ENCODE peak calls at places on chromosomes 5 and 9, in nine cellular contexts. Y is SK-N-SH, X is foreskin keratinocyte, E is A673, G is lung, R is heart right ventricle, D is GM23338, N is endodermal cell, L is breast epithelium. O is an unnamed sample. For H3K4me1, the result is how much of the 10 kb centered on the place peaks cover.

GRCh38 chr5:39998518-39998917 is 573.7 kb upstream of the DAB2 start:
- DNase-seq in Y (no peak), X (no peak), E (no peak), G (no peak), R (no peak), D (no peak), N (no peak), L (no peak), O (no peak)

GRCh38 chr9:9942764-9943424 is 669.9 kb downstream of the PTPRD start:
- DNase-seq in Y (peak), X (peak), E (peak), G (peak), R (peak), D (peak), N (peak), L (no peak), O (no peak)

GRCh38 chr5:103218164-103218563 is 40.4 kb upstream of the MACIR start:
- DNase-seq in Y (no peak), X (peak), E (no peak), G (no peak), R (no peak), D (no peak), N (no peak), L (no peak), O (no peak)

GRCh38 chr9:94911986-94912635 is 185.6 kb downstream of the AOPEP start:
- DNase-seq in Y (no peak), X (no peak), E (no peak), G (peak), R (no peak), D (no peak), N (peak), L (no peak), O (no peak)

GRCh38 chr9:14692918-14693861 is at the start of gene ZDHHC21:
- DNase-seq in Y (peak), X (no peak), E (peak), G (peak), R (peak), D (peak), N (peak), L (peak), O (no peak)

GRCh38 chr5:157914389-157914788 is 55.4 kb upstream of the CLINT1 start:
- DNase-seq in Y (no peak), X (no peak), E (no peak), G (no peak), R (no peak), D (no peak), N (no peak), L (no peak), O (no peak)

GRCh38 chr5:139426222-139426885 is 13.0 kb downstream of the DNAJC18 start:
- DNase-seq in Y (no peak), X (no peak), E (no peak), G (no peak), R (no peak), D (no peak), N (no peak), L (no peak), O (no peak)

GRCh38 chr5:167248262-167248661 is 1043.2 kb upstream of the WWC1 start:
- DNase-seq in Y (no peak), X (no peak), E (no peak), G (no peak), R (no peak), D (no peak), N (no peak), L (no peak), O (no peak)

GRCh38 chr5:40376566-40376965 is 303.1 kb upstream of the PTGER4 start:
- DNase-seq in Y (no peak), X (no peak), E (no peak), G (no peak), R (no peak), D (no peak), N (no peak), L (no peak), O (no peak)

GRCh38 chr9:4235951-4236804 is 63.7 kb downstream of the GLIS3 start:
- DNase-seq in Y (no peak), X (peak), E (no peak), G (no peak), R (no peak), D (no peak), N (peak), L (no peak), O (no peak)

GRCh38 chr9:134698587-134699342 is 57.2 kb downstream of the COL5A1 start:
- DNase-seq in Y (peak), X (no peak), E (peak), G (peak), R (peak), D (peak), N (peak), L (peak), O (no peak)

GRCh38 chr5:1461396-1461795 is 16.2 kb upstream of the SLC6A3 start:
- DNase-seq in Y (peak), X (no peak), E (no peak), G (no peak), R (no peak), D (no peak), N (no peak), L (no peak), O (no peak)

GRCh38 chr5:56026863-56027300 is 32.1 kb upstream of the IL6ST start:
- DNase-seq in Y (no peak), X (peak), E (no peak), G (no peak), R (no peak), D (no peak), N (no peak), L (no peak), O (no peak)

GRCh38 chr5:98096155-98096554 is 677.3 kb upstream of the RGMB start:
- DNase-seq in Y (no peak), X (no peak), E (no peak), G (no peak), R (no peak), D (peak), N (no peak), L (no peak), O (no peak)

GRCh38 chr9:104981543-104982129 is 53.7 kb upstream of the ABCA1 start:
- DNase-seq in Y (no peak), X (no peak), E (no peak), G (no peak), R (no peak), D (no peak), N (no peak), L (no peak), O (no peak)

GRCh38 chr9:34505370-34506120 is 17.2 kb downstream of the ENHO start:
- DNase-seq in Y (no peak), X (no peak), E (no peak), G (no peak), R (no peak), D (no peak), N (no peak), L (no peak), O (no peak)

GRCh38 chr5:88683506-88684135 is 199.4 kb downstream of the MEF2C start:
- DNase-seq in Y (peak), X (no peak), E (peak), G (no peak), R (no peak), D (peak), N (peak), L (no peak), O (no peak)

GRCh38 chr5:4640793-4641192 is 499.3 kb upstream of the ADAMTS16 start:
- DNase-seq in Y (no peak), X (no peak), E (no peak), G (no peak), R (no peak), D (peak), N (peak), L (no peak), O (no peak)

GRCh38 chr9:27469583-27469982 is 54.5 kb upstream of the IFNK start:
- DNase-seq in Y (no peak), X (no peak), E (no peak), G (no peak), R (no peak), D (no peak), N (no peak), L (no peak), O (no peak)

GRCh38 chr9:128053560-128053959 is 13.6 kb downstream of the NAIF1 start:
- DNase-seq in Y (no peak), X (no peak), E (no peak), G (no peak), R (no peak), D (no peak), N (no peak), L (no peak), O (no peak)

GRCh38 chr9:13113201-13113600 is 166.3 kb downstream of the MPDZ start:
- DNase-seq in Y (no peak), X (peak), E (no peak), G (no peak), R (no peak), D (no peak), N (no peak), L (no peak), O (no peak)

GRCh38 chr5:112551437-112552018 is 132.5 kb upstream of the EPB41L4A start:
- DNase-seq in Y (peak), X (no peak), E (peak), G (no peak), R (no peak), D (peak), N (peak), L (no peak), O (no peak)

GRCh38 chr9:120931278-120932085 is 4.9 kb upstream of the TRAF1 start:
- DNase-seq in Y (no peak), X (peak), E (peak), G (no peak), R (no peak), D (no peak), N (peak), L (no peak), O (no peak)

GRCh38 chr5:103674739-103675138 is 112.2 kb upstream of the NUDT12 start:
- DNase-seq in Y (no peak), X (no peak), E (no peak), G (no peak), R (no peak), D (no peak), N (no peak), L (no peak), O (no peak)

GRCh38 chr5:98769256-98770157 is 4.0 kb upstream of the RGMB start:
- DNase-seq in Y (peak), X (no peak), E (peak), G (no peak), R (peak), D (peak), N (peak), L (no peak), O (no peak)

GRCh38 chr9:12065050-12065449 is 628.1 kb upstream of the TYRP1 start:
- DNase-seq in Y (no peak), X (no peak), E (no peak), G (no peak), R (no peak), D (no peak), N (no peak), L (no peak), O (no peak)

GRCh38 chr9:21395778-21396717 is 10.8 kb upstream of the IFNA2 start:
- DNase-seq in Y (peak), X (no peak), E (peak), G (no peak), R (peak), D (peak), N (peak), L (no peak), O (no peak)
- H3K27ac ChIP-seq in Y (no peak), X (no peak), E (no peak), G (no peak), R (no peak), D (no peak), N (no peak), L (no peak), O (no peak)

GRCh38 chr5:50435131-50435530 is 6.0 kb downstream of the EMB start:
- DNase-seq in Y (no peak), X (no peak), E (no peak), G (no peak), R (no peak), D (no peak), N (no peak), L (no peak), O (no peak)
- H3K4me1 ChIP-seq in Y (under half), X (under half), E (under half), G (under half), R (under half), D (under half), N (under half), L (under half), O (under half)

DNA sequence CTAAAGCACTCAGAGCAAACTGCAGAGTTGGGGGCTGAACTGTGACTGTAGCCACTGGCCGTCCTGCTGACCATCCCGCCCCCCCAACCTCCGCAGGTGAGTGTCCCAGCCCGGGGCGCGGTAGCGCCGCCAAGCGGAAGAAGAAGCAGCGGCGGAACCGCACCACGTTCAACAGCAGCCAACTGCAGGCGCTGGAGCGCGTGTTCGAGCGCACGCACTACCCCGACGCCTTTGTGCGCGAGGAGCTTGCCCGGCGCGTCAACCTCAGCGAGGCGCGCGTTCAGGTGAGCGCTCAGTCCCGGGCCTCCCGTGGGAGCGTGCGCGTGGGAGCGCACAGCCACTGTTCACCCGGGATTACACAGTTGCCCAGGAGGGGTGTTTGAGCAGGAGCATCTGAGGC is 33.7 kb downstream of the PTGES start:
- DNase-seq in Y (no peak), X (no peak), E (no peak), G (no peak), R (no peak), D (peak), N (peak), L (no peak), O (no peak)
- TF ChIP-seq CTCF in Y (no peak), X (peak), E (no peak), G (no peak), R (no peak), D (peak), N (peak), L (no peak), O (no peak)

GRCh38 chr5:50823568-50823967 is 157.1 kb downstream of the PARP8 start:
- DNase-seq in Y (no peak), X (no peak), E (no peak), G (no peak), R (no peak), D (no peak), N (no peak), L (no peak), O (no peak)
- H3K27ac ChIP-seq in Y (no peak), X (no peak), E (no peak), G (no peak), R (no peak), D (no peak), N (no peak), L (no peak), O (no peak)

DNA sequence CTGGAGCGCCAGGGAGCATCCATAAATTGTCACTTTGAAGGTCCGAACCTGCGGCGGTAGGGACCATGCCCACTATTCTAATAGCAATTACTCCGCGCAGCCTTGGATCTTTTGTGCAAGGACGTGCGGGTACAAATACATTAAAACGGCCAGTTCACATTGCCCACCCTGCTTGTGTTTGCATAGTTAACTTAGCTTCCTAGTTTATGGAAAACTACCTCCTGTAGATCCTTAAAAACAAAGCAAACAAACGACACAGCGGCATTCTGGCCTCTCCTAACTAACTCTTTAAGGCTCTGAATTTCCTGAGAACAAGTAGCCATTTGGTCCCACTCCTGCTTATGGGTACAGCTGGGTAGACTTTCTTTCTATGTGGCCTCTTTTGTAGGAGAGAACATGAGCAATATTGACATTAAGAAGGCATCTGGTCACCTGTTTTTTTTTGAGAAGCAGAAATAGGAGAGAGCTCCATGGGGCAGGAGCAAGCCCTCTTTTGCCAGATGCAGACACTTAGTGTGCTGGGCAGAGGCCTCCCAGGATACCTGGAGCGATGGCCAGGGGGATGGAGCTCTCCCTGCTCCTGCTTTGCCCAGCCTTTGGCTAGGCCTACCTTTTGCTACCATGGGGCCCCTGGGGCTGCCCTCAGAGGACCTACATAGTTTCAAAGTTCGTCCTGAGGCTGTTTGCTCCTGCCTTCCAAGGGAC is 2.1 kb upstream of the STC2 start:
- DNase-seq in Y (no peak), X (no peak), E (no peak), G (no peak), R (no peak), D (peak), N (peak), L (no peak), O (no peak)
- H3K4me1 ChIP-seq in Y (under half), X (under half), E (under half), G (under half), R (under half), D (under half), N (under half), L (under half), O (under half)

GRCh38 chr5:64505769-64506566 is at the start of gene RGS7BP:
- DNase-seq in Y (peak), X (peak), E (peak), G (no peak), R (peak), D (peak), N (peak), L (no peak), O (no peak)
- TF ChIP-seq CTCF in Y (no peak), X (peak), E (no peak), G (no peak), R (peak), D (no peak), N (no peak), L (no peak), O (peak)

DNA sequence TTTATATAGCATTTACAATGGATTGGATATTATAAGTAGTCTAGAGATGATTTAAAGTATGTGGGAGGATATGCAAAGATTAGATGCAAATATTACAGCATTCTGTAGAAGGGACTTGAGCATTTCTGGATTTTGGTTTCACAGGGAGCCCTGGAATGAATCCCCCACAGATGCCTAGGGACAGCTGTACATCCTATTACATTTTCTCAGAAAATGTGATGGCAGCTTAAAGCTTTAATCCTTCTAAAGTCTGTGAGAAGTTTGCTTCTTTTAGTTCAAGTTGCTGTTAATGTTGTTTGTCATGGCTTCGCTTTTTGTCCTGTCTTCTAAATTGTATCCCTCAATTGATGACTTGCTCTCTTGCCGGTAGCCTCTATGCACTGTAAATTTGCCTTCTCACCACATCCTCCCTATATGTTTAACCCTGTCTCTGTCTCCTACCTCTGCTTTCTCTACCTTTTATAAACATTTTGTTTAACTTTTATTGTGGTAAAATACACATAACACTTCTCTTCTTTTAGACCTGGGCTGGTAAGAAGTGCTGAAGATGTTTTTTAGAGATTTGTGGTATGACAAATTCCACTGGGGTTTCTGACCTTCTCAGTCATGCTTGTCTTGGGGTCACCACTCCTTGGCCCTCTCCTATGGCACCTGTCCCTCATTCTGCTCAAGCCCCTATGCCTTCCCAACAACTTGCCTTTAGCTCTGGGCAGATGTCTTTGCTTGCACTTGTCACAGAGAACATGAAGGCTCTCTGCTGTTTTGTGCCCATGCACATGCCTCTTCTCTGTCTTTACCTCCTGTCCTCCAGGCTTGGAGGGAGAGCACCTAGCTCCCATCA is 37.9 kb downstream of the LNPEP start:
- DNase-seq in Y (no peak), X (no peak), E (no peak), G (no peak), R (no peak), D (no peak), N (no peak), L (no peak), O (no peak)
- H3K27ac ChIP-seq in Y (no peak), X (no peak), E (no peak), G (no peak), R (no peak), D (no peak), N (no peak), L (no peak), O (no peak)

DNA sequence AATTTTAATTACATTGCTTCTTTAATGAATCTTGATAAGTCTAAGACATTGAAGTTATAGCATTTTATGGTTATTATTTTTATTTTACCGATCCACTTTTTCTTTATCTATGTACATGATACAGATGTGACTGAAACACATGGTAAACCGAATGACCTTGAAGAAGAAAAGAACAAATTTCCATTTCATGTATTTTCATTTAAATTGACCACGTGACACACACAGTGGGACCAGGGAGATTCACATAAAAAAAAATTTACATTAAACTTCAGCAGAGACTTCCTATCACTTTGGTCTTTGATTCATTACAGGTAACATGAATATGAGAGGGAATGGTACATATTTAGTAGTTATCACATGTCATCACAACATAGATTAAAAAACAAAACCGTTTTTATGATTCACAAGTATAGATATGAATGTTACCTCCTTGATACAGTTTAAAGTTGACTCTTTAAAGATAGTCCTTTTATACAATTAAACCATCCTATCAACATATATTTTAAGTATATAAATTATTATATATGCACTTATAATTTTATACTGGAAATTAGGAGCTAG is 133.1 kb downstream of the ZCCHC7 start:
- DNase-seq in Y (no peak), X (no peak), E (no peak), G (no peak), R (no peak), D (no peak), N (no peak), L (no peak), O (no peak)
- H3K4me1 ChIP-seq in Y (under half), X (under half), E (under half), G (under half), R (under half), D (half or more), N (under half), L (under half), O (under half)

O was measured in thoracic aorta.